ENCODE peak calls at places on chromosome 22, in five cellular contexts. H is HCEC 1CT; K is stimulated activated CD8-positive, alpha-beta memory T cell treated with anti-CD3 and anti-CD28 coated beads, Interleukin-2, amount 100 ng/mL, for 1 hour; S is germinal center; T is activated T-cell treated with anti-CD3 and anti-CD28 coated beads for 48 hours. R is an unnamed sample.

GRCh38 chr22:41410311-41410751 is 28.6 kb downstream of the TEF start:
- DNase-seq in H (no peak), K (no peak), S (no peak), T (no peak), R (no peak)

GRCh38 chr22:46931414-46931813 is 169.0 kb downstream of the TBC1D22A start:
- DNase-seq in H (peak), K (no peak), S (no peak), T (no peak), R (no peak)

GRCh38 chr22:41302016-41302767 is 867 bp downstream of the ZC3H7B start:
- DNase-seq in H (no peak), K (no peak), S (peak), T (no peak), R (no peak)

GRCh38 chr22:32354360-32355351 is 3.0 kb upstream of the RFPL3 start:
- DNase-seq in H (no peak), K (no peak), S (no peak), T (no peak), R (peak)

GRCh38 chr22:21866821-21867527 is 471 bp downstream of the MAPK1 start:
- DNase-seq in H (no peak), K (no peak), S (peak), T (peak), R (no peak)

GRCh38 chr22:48500481-48501230 is 1327.0 kb downstream of the BRD1 start:
- DNase-seq in H (no peak), K (no peak), S (no peak), T (no peak), R (no peak)

GRCh38 chr22:17832665-17833064 is 58.4 kb upstream of the BID start:
- DNase-seq in H (no peak), K (no peak), S (no peak), T (no peak), R (no peak)

GRCh38 chr22:31103899-31104694 is 3.3 kb downstream of the SELENOM start:
- DNase-seq in H (no peak), K (no peak), S (no peak), T (no peak), R (no peak)

GRCh38 chr22:44347549-44347948 is 34.8 kb upstream of the SHISAL1 start:
- DNase-seq in H (no peak), K (no peak), S (no peak), T (no peak), R (no peak)

GRCh38 chr22:38696606-38697005 is 4.1 kb downstream of the JOSD1 start:
- DNase-seq in H (peak), K (no peak), S (no peak), T (no peak), R (peak)

GRCh38 chr22:43136255-43136654 is 6.9 kb downstream of the MCAT start:
- DNase-seq in H (no peak), K (no peak), S (peak), T (peak), R (no peak)

GRCh38 chr22:46906326-46907045 is 144.0 kb downstream of the TBC1D22A start:
- DNase-seq in H (no peak), K (no peak), S (no peak), T (no peak), R (no peak)

GRCh38 chr22:41021655-41022454 is 70.5 kb upstream of the EP300 start:
- DNase-seq in H (peak), K (no peak), S (peak), T (peak), R (no peak)

R was measured in epithelial cell of prostate.